ENCODE peak calls at places on chromosomes 13 and 19, in six cellular contexts. One of them, this sample, is unnamed.

GRCh38 chr13:113040597-113041292 is 64.8 kb upstream of the F7 start:
- DNase-seq in WTC11: no peak
- DNase-seq in K562: no peak
- DNase-seq in HepG2: no peak
- DNase-seq in H1: no peak
- DNase-seq in GM12878: no peak
- DNase-seq in this sample: no peak

GRCh38 chr13:57631607-57632275 is at the start of gene PCDH17:
- DNase-seq in H1: no peak
- DNase-seq in HepG2: no peak
- DNase-seq in GM12878: no peak
- DNase-seq in K562: no peak
- DNase-seq in WTC11: peak
- DNase-seq in this sample: no peak

GRCh38 chr13:27988520-27988919 is at the start of gene URAD:
- DNase-seq in H1: no peak
- DNase-seq in HepG2: peak
- DNase-seq in WTC11: no peak
- DNase-seq in GM12878: no peak
- DNase-seq in K562: no peak
- DNase-seq in this sample: no peak

GRCh38 chr13:40787062-40787461 is 2.3 kb upstream of the SLC25A15 start:
- DNase-seq in H1: no peak
- DNase-seq in GM12878: no peak
- DNase-seq in HepG2: no peak
- DNase-seq in K562: no peak
- DNase-seq in WTC11: no peak
- DNase-seq in this sample: no peak

GRCh38 chr19:10074153-10074552 is 12.0 kb upstream of the SHFL start:
- DNase-seq in H1: no peak
- DNase-seq in GM12878: no peak
- DNase-seq in K562: peak
- DNase-seq in HepG2: peak
- DNase-seq in WTC11: no peak
- DNase-seq in this sample: peak

GRCh38 chr19:48102870-48103751 is 7.5 kb downstream of the PLA2G4C start:
- DNase-seq in GM12878: no peak
- DNase-seq in WTC11: peak
- DNase-seq in H1: no peak
- DNase-seq in K562: peak
- DNase-seq in HepG2: peak
- DNase-seq in this sample: peak

GRCh38 chr19:7873304-7874079 is 698 bp downstream of the PRR36 start:
- DNase-seq in WTC11: no peak
- DNase-seq in K562: no peak
- DNase-seq in HepG2: no peak
- DNase-seq in H1: no peak
- DNase-seq in GM12878: no peak
- DNase-seq in this sample: no peak

GRCh38 chr19:12784394-12784870 is 6.9 kb upstream of the JUNB start:
- DNase-seq in K562: peak
- DNase-seq in H1: no peak
- DNase-seq in HepG2: no peak
- DNase-seq in WTC11: no peak
- DNase-seq in GM12878: no peak
- DNase-seq in this sample: no peak

GRCh38 chr13:31638577-31638976 is 100.7 kb upstream of the RXFP2 start:
- DNase-seq in HepG2: no peak
- DNase-seq in WTC11: no peak
- DNase-seq in K562: no peak
- DNase-seq in H1: no peak
- DNase-seq in GM12878: no peak
- DNase-seq in this sample: no peak

GRCh38 chr13:28552288-28552687 is 57.4 kb upstream of the FLT1 start:
- DNase-seq in WTC11: no peak
- DNase-seq in K562: no peak
- DNase-seq in GM12878: no peak
- DNase-seq in HepG2: no peak
- DNase-seq in H1: no peak
- DNase-seq in this sample: no peak

GRCh38 chr19:38667552-38668205 is 20.2 kb downstream of the ACTN4 start:
- DNase-seq in GM12878: no peak
- DNase-seq in WTC11: no peak
- DNase-seq in HepG2: no peak
- DNase-seq in H1: no peak
- DNase-seq in K562: no peak
- DNase-seq in this sample: no peak

GRCh38 chr19:13154911-13155471 is 4.8 kb downstream of the IER2 start:
- DNase-seq in WTC11: peak
- DNase-seq in H1: no peak
- DNase-seq in K562: peak
- DNase-seq in GM12878: no peak
- DNase-seq in HepG2: peak
- DNase-seq in this sample: peak

GRCh38 chr13:97629601-97630272 is 195.8 kb downstream of the RAP2A start:
- DNase-seq in K562: no peak
- DNase-seq in HepG2: no peak
- DNase-seq in GM12878: no peak
- DNase-seq in WTC11: no peak
- DNase-seq in H1: no peak
- DNase-seq in this sample: no peak

GRCh38 chr13:79423801-79424642 is 18.0 kb upstream of the RBM26 start:
- DNase-seq in WTC11: no peak
- DNase-seq in H1: no peak
- DNase-seq in GM12878: no peak
- DNase-seq in HepG2: peak
- DNase-seq in K562: peak
- DNase-seq in this sample: peak

GRCh38 chr13:24130134-24130792 is 30.3 kb upstream of the SPATA13 start:
- DNase-seq in K562: no peak
- DNase-seq in H1: no peak
- DNase-seq in WTC11: no peak
- DNase-seq in GM12878: no peak
- DNase-seq in HepG2: no peak
- DNase-seq in this sample: no peak

GRCh38 chr19:55333870-55334269 is 5.8 kb upstream of the KMT5C start:
- DNase-seq in HepG2: peak
- DNase-seq in K562: no peak
- DNase-seq in H1: no peak
- DNase-seq in WTC11: no peak
- DNase-seq in GM12878: no peak
- DNase-seq in this sample: no peak

GRCh38 chr19:31149306-31149975 is 199.8 kb downstream of the TSHZ3 start:
- DNase-seq in K562: no peak
- DNase-seq in H1: no peak
- DNase-seq in HepG2: no peak
- DNase-seq in WTC11: no peak
- DNase-seq in GM12878: no peak
- DNase-seq in this sample: no peak

GRCh38 chr13:95301947-95302386 is 716 bp upstream of the ABCC4 start:
- DNase-seq in WTC11: no peak
- DNase-seq in HepG2: no peak
- DNase-seq in GM12878: no peak
- DNase-seq in H1: no peak
- DNase-seq in K562: no peak
- DNase-seq in this sample: no peak

GRCh38 chr19:45464861-45465427 is 2.9 kb upstream of the FOSB start:
- DNase-seq in GM12878: no peak
- DNase-seq in WTC11: no peak
- DNase-seq in H1: no peak
- DNase-seq in K562: no peak
- DNase-seq in HepG2: no peak
- DNase-seq in this sample: no peak

GRCh38 chr19:1376415-1376805 is 7.3 kb upstream of the NDUFS7 start:
- DNase-seq in WTC11: no peak
- DNase-seq in K562: no peak
- DNase-seq in GM12878: no peak
- DNase-seq in H1: no peak
- DNase-seq in HepG2: no peak
- DNase-seq in this sample: no peak

GRCh38 chr19:1377176-1377964 is 6.3 kb upstream of the NDUFS7 start:
- DNase-seq in HepG2: no peak
- DNase-seq in WTC11: no peak
- DNase-seq in H1: no peak
- DNase-seq in K562: no peak
- DNase-seq in GM12878: no peak
- DNase-seq in this sample: no peak

GRCh38 chr19:1373042-1373533 is 10.6 kb upstream of the NDUFS7 start:
- DNase-seq in GM12878: no peak
- DNase-seq in H1: no peak
- DNase-seq in K562: no peak
- DNase-seq in HepG2: no peak
- DNase-seq in WTC11: no peak
- DNase-seq in this sample: no peak

GRCh38 chr19:1373534-1374249 is 10.0 kb upstream of the NDUFS7 start:
- DNase-seq in HepG2: peak
- DNase-seq in WTC11: no peak
- DNase-seq in K562: no peak
- DNase-seq in GM12878: no peak
- DNase-seq in H1: no peak
- DNase-seq in this sample: no peak

DNA sequence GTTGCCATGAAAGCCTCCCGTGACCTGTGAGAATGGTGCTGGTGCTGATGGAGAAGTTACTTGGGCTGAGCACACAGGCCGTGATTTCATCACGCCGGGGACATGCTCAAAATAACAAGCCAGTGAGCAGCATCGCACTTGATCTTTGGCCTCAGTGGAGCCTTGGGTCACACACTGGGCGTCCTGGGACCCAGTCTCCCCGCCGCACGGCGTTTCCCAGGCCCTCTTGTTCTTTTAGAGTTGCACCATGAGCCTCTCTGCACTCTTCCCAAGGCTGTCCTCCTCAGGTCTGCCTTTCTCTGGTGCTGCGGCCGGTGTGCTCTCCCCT is 9.5 kb upstream of the NDUFS7 start:
- DNase-seq in H1: no peak
- DNase-seq in HepG2: peak
- DNase-seq in K562: no peak
- DNase-seq in WTC11: no peak
- DNase-seq in GM12878: no peak
- DNase-seq in this sample: no peak
- TF ChIP-seq ATF3 in H1: no peak
- TF ChIP-seq ATF3 in HepG2: peak
- TF ChIP-seq ATF3 in K562: no peak
- TF ChIP-seq ATF3 in WTC11: no peak
- TF ChIP-seq ATF3 in GM12878: no peak
- TF ChIP-seq ATF3 in this sample: no peak

GRCh38 chr19:35977446-35978222 is 17.4 kb upstream of the SDHAF1 start:
- DNase-seq in GM12878: no peak
- DNase-seq in H1: no peak
- DNase-seq in WTC11: peak
- DNase-seq in HepG2: peak
- DNase-seq in K562: peak
- DNase-seq in this sample: peak
- TF ChIP-seq ATF3 in GM12878: no peak
- TF ChIP-seq ATF3 in H1: no peak
- TF ChIP-seq ATF3 in WTC11: no peak
- TF ChIP-seq ATF3 in HepG2: no peak
- TF ChIP-seq ATF3 in K562: no peak
- TF ChIP-seq ATF3 in this sample: no peak

GRCh38 chr19:11293468-11294389 is 2.2 kb upstream of the TSPAN16 start:
- DNase-seq in H1: peak
- DNase-seq in GM12878: peak
- DNase-seq in K562: peak
- DNase-seq in WTC11: peak
- DNase-seq in HepG2: peak
- DNase-seq in this sample: peak
- TF ChIP-seq ATF3 in H1: no peak
- TF ChIP-seq ATF3 in GM12878: no peak
- TF ChIP-seq ATF3 in K562: no peak
- TF ChIP-seq ATF3 in WTC11: no peak
- TF ChIP-seq ATF3 in HepG2: no peak
- TF ChIP-seq ATF3 in this sample: no peak

DNA sequence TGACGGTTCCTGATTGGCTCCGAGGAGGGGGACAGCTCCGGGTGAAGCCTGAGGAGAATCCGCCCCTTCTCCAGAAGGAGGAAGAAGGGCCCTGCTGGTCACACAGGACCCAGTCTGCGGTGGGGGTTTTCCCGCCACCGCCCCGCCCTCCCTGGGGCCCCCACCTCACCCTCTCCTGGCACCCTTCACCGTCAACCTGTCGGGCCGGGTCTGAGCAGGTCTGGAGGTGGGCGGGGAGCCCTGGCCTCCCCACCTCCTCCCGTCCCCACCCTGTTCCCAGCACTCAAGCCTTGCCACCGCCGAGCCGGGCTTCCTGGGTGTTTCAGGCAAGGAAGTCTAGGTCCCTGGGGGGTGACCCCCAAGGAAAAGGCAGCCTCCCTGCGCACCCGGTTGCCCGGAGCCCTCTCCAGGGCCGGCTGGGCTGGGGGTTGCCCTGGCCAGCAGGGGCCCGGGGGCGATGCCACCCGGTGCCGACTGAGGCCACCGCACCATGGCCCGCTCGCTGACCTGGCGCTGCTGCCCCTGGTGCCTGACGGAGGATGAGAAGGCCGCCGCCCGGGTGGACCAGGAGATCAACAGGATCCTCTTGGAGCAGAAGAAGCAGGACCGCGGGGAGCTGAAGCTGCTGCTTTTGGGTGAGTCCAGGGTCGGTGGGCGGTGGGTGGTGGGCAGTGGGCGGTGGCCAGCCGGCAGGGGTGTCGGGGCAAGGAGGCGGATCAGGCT is at the start of gene GNA15:
- DNase-seq in WTC11: no peak
- DNase-seq in HepG2: no peak
- DNase-seq in K562: no peak
- DNase-seq in H1: no peak
- DNase-seq in GM12878: no peak
- DNase-seq in this sample: no peak
- TF ChIP-seq ATF3 in WTC11: no peak
- TF ChIP-seq ATF3 in HepG2: no peak
- TF ChIP-seq ATF3 in K562: no peak
- TF ChIP-seq ATF3 in H1: no peak
- TF ChIP-seq ATF3 in GM12878: no peak
- TF ChIP-seq ATF3 in this sample: no peak

GRCh38 chr13:73268306-73268705 is 209.5 kb downstream of the KLF5 start:
- DNase-seq in GM12878: no peak
- DNase-seq in K562: no peak
- DNase-seq in HepG2: no peak
- DNase-seq in H1: no peak
- DNase-seq in WTC11: no peak
- DNase-seq in this sample: no peak
- TF ChIP-seq ATF3 in GM12878: no peak
- TF ChIP-seq ATF3 in K562: no peak
- TF ChIP-seq ATF3 in HepG2: no peak
- TF ChIP-seq ATF3 in H1: no peak
- TF ChIP-seq ATF3 in WTC11: no peak
- TF ChIP-seq ATF3 in this sample: no peak

DNA sequence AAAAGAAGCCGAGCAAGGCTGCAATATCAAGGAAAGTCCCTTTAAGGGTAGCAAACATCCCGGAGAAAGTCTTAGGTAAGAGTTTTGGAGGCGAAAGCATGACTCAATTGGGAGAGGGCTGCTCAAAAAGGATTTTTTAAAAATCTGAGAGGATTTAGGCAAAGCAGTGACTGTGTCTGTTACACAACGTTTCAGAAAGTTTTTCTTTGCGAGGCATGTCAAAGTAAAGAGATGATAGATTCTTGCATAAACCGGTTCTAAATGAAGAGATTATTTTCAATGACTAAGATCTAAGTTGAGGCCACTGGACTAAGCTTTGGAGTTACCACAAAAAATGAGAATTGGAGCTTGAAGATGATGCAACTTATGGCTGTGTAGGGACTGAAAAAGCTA is 43.7 kb upstream of the ENOX1 start:
- DNase-seq in GM12878: no peak
- DNase-seq in HepG2: no peak
- DNase-seq in WTC11: no peak
- DNase-seq in H1: no peak
- DNase-seq in K562: no peak
- DNase-seq in this sample: no peak
- TF ChIP-seq ATF3 in GM12878: no peak
- TF ChIP-seq ATF3 in HepG2: no peak
- TF ChIP-seq ATF3 in WTC11: no peak
- TF ChIP-seq ATF3 in H1: no peak
- TF ChIP-seq ATF3 in K562: no peak
- TF ChIP-seq ATF3 in this sample: no peak

This sample was measured in HCT116.